ENCODE peak calls at places on chromosomes 2 and 18, in ten cellular contexts. E is smooth muscle cell of the brain vasculature; Q is ovary; Y is stimulated activated naive B cell treated with anti-CD40 and anti-IgM and Interleukin-4, amounts not matched to agents 10 μg/mL and 1 μg/mL and 100 μg/mL, for 72 hours; A is tibial nerve; C is Ammon's horn; Z is A549; W is WERI-Rb-1; X is hepatic stellate cell; K is fibroblast of lung. T is an unnamed sample.

GRCh38 chr2:128715360-128715759 is 396.7 kb upstream of the HS6ST1 start:
- DNase-seq in E (no peak), Q (no peak), Y (no peak), A (no peak), C (no peak), Z (no peak), W (no peak), X (no peak), K (no peak), T (no peak)

GRCh38 chr2:220162320-220162719 is 534.9 kb downstream of the SLC4A3 start:
- DNase-seq in E (no peak), Q (no peak), Y (no peak), A (no peak), C (no peak), Z (no peak), W (no peak), X (no peak), K (no peak), T (no peak)

GRCh38 chr2:48144777-48145176 is 238.5 kb upstream of the FBXO11 start:
- DNase-seq in E (no peak), Q (no peak), Y (no peak), A (no peak), C (no peak), Z (no peak), W (no peak), X (no peak), K (peak; percentile 11), T (no peak)

GRCh38 chr2:64797881-64798590 is 144.3 kb upstream of the SERTAD2 start:
- DNase-seq in E (peak; percentile 54), Q (no peak), Y (no peak), A (no peak), C (no peak), Z (no peak), W (no peak), X (no peak), K (peak; percentile 92), T (no peak)

GRCh38 chr2:36963106-36963505 is 3.2 kb downstream of the STRN start:
- DNase-seq in E (no peak), Q (no peak), Y (no peak), A (no peak), C (no peak), Z (no peak), W (no peak), X (no peak), K (no peak), T (peak; percentile 18)

GRCh38 chr18:52287151-52287550 is 52.8 kb upstream of the DCC start:
- DNase-seq in E (peak; percentile 18), Q (no peak), Y (no peak), A (no peak), C (no peak), Z (no peak), W (no peak), X (no peak), K (peak; percentile 58), T (no peak)

GRCh38 chr2:11433875-11434274 is 32.1 kb downstream of the E2F6 start:
- DNase-seq in E (no peak), Q (no peak), Y (no peak), A (no peak), C (no peak), Z (no peak), W (no peak), X (no peak), K (no peak), T (no peak)

GRCh38 chr18:61651880-61652268 is 240.9 kb downstream of the RNF152 start:
- DNase-seq in E (peak; percentile 21), Q (no peak), Y (no peak), A (no peak), C (no peak), Z (no peak), W (no peak), X (no peak), K (no peak), T (no peak)

GRCh38 chr2:202346180-202346579 is 29.9 kb upstream of the BMPR2 start:
- DNase-seq in E (no peak), Q (no peak), Y (no peak), A (no peak), C (no peak), Z (no peak), W (no peak), X (no peak), K (peak; percentile 6), T (no peak)

GRCh38 chr2:214310319-214310718 is 100.5 kb upstream of the VWC2L start:
- DNase-seq in E (no peak), Q (no peak), Y (no peak), A (no peak), C (no peak), Z (no peak), W (no peak), X (no peak), K (no peak), T (peak; percentile 5)

GRCh38 chr2:230974096-230974913 is 21.6 kb upstream of the SPATA3 start:
- DNase-seq in E (no peak), Q (no peak), Y (peak; percentile 61), A (no peak), C (no peak), Z (no peak), W (no peak), X (peak; percentile 40), K (peak; percentile 93), T (no peak)

GRCh38 chr18:36589857-36590543 is 238.8 kb downstream of the TPGS2 start:
- DNase-seq in E (no peak), Q (no peak), Y (no peak), A (no peak), C (no peak), Z (no peak), W (no peak), X (peak; percentile 27), K (peak; percentile 83), T (no peak)

GRCh38 chr2:202034249-202035088 is 814 bp downstream of the FZD7 start:
- DNase-seq in E (no peak), Q (peak; percentile 33), Y (peak; percentile 4), A (no peak), C (peak; percentile 11), Z (peak; percentile 16), W (no peak), X (peak; percentile 47), K (peak; percentile 49), T (no peak)

GRCh38 chr18:76139844-76140243 is 355.2 kb downstream of the ZNF516 start:
- DNase-seq in E (no peak), Q (no peak), Y (no peak), A (no peak), C (no peak), Z (no peak), W (no peak), X (no peak), K (no peak), T (no peak)

GRCh38 chr2:231222318-231223000 is 24.0 kb downstream of the ARMC9 start:
- DNase-seq in E (no peak), Q (no peak), Y (no peak), A (no peak), C (no peak), Z (no peak), W (no peak), X (peak; percentile 69), K (peak; percentile 67), T (no peak)

GRCh38 chr18:35463837-35464236 is 33.9 kb downstream of the INO80C start:
- DNase-seq in E (no peak), Q (no peak), Y (no peak), A (no peak), C (no peak), Z (no peak), W (no peak), X (no peak), K (no peak), T (no peak)

GRCh38 chr2:48189552-48190228 is 283.4 kb upstream of the FBXO11 start:
- DNase-seq in E (no peak), Q (no peak), Y (no peak), A (peak; percentile 49), C (no peak), Z (no peak), W (no peak), X (no peak), K (no peak), T (no peak)

GRCh38 chr2:137977790-137978189 is 13.5 kb downstream of the HNMT start:
- DNase-seq in E (no peak), Q (no peak), Y (no peak), A (no peak), C (no peak), Z (no peak), W (no peak), X (no peak), K (no peak), T (no peak)

GRCh38 chr2:143313861-143314260 is 184.6 kb downstream of the ARHGAP15 start:
- DNase-seq in E (no peak), Q (no peak), Y (no peak), A (no peak), C (no peak), Z (no peak), W (no peak), X (no peak), K (no peak), T (no peak)

GRCh38 chr2:133760366-133760765 is 192.1 kb upstream of the NCKAP5 start:
- DNase-seq in E (no peak), Q (no peak), Y (no peak), A (no peak), C (no peak), Z (no peak), W (no peak), X (no peak), K (peak; percentile 97), T (no peak)

GRCh38 chr18:55650363-55650870 is 62.4 kb upstream of the TCF4 start:
- DNase-seq in E (no peak), Q (no peak), Y (no peak), A (no peak), C (no peak), Z (no peak), W (no peak), X (peak; percentile 26), K (peak; percentile 40), T (no peak)

GRCh38 chr2:49004046-49004626 is 150.2 kb downstream of the FSHR start:
- DNase-seq in E (no peak), Q (no peak), Y (no peak), A (no peak), C (peak; percentile 54), Z (no peak), W (no peak), X (no peak), K (no peak), T (no peak)

GRCh38 chr2:184154438-184154837 is 443.9 kb upstream of the ZNF804A start:
- DNase-seq in E (no peak), Q (no peak), Y (no peak), A (no peak), C (no peak), Z (no peak), W (no peak), X (no peak), K (peak; percentile 62), T (no peak)

GRCh38 chr2:221999702-222000101 is 299.1 kb downstream of the PAX3 start:
- DNase-seq in E (no peak), Q (no peak), Y (no peak), A (no peak), C (no peak), Z (no peak), W (no peak), X (no peak), K (peak; percentile 98), T (no peak)

GRCh38 chr18:59109375-59109774 is 30.3 kb upstream of the SEC11C start:
- DNase-seq in E (no peak), Q (no peak), Y (no peak), A (no peak), C (no peak), Z (no peak), W (no peak), X (no peak), K (no peak), T (no peak)

GRCh38 chr2:17617955-17618354 is 77.5 kb downstream of the VSNL1 start:
- DNase-seq in E (no peak), Q (no peak), Y (no peak), A (no peak), C (no peak), Z (no peak), W (no peak), X (no peak), K (no peak), T (no peak)

GRCh38 chr18:13879492-13879891 is 35.8 kb downstream of the MC2R start:
- DNase-seq in E (no peak), Q (no peak), Y (no peak), A (no peak), C (no peak), Z (no peak), W (no peak), X (no peak), K (no peak), T (no peak)

GRCh38 chr18:50038448-50038847 is 156.5 kb downstream of the MYO5B start:
- DNase-seq in E (peak; percentile 2), Q (no peak), Y (no peak), A (no peak), C (peak; percentile 21), Z (no peak), W (peak; percentile 14), X (peak; percentile 7), K (no peak), T (no peak)

T was measured in NT2/D1.